ENCODE peak calls at places on chromosomes 12 and 14, in seven cellular contexts. U is activated effector memory CD4-positive, alpha-beta T cell treated with Interleukin-2 at 50 U/mL for 16 hours; T is NCI-H2081 treated with DMSO at 0.1 percent for 48 hours; W is nephron progenitor cell; X is SW 1271; F is NAMALWA; E is mesenchymal stem cell. J is an unnamed sample.

GRCh38 chr14:60647837-60648168 is 1.5 kb downstream of the SIX1 start:
- DNase-seq in U (no peak), T (no peak), W (no peak), X (no peak), F (no peak), E (no peak), J (no peak)

GRCh38 chr12:29634057-29634456 is 136.6 kb upstream of the OVCH1 start:
- DNase-seq in U (no peak), T (no peak), W (no peak), X (no peak), F (no peak), E (peak), J (no peak)

GRCh38 chr12:57109207-57110160 is 1.7 kb downstream of the STAT6 start:
- DNase-seq in U (no peak), T (no peak), W (no peak), X (no peak), F (no peak), E (no peak), J (no peak)

GRCh38 chr12:104448031-104448430 is 8.7 kb upstream of the CHST11 start:
- DNase-seq in U (no peak), T (no peak), W (no peak), X (no peak), F (no peak), E (no peak), J (no peak)

GRCh38 chr12:116534341-116535121 is 24.6 kb upstream of the MAP1LC3B2 start:
- DNase-seq in U (no peak), T (no peak), W (peak), X (no peak), F (peak), E (peak), J (no peak)

GRCh38 chr12:50505386-50505827 is 622 bp downstream of the DIP2B start:
- DNase-seq in U (no peak), T (no peak), W (no peak), X (no peak), F (no peak), E (no peak), J (no peak)

GRCh38 chr14:68397371-68397779 is 395.5 kb downstream of the ZFP36L1 start:
- DNase-seq in U (no peak), T (no peak), W (no peak), X (no peak), F (no peak), E (no peak), J (no peak)

GRCh38 chr14:94907626-94908261 is 137.8 kb upstream of the GSC start:
- DNase-seq in U (no peak), T (no peak), W (no peak), X (no peak), F (no peak), E (no peak), J (no peak)

GRCh38 chr12:50188280-50188781 is 21.2 kb upstream of the CERS5 start:
- DNase-seq in U (no peak), T (no peak), W (no peak), X (no peak), F (no peak), E (peak), J (no peak)

GRCh38 chr12:52696588-52696987 is 6.7 kb downstream of the KRT77 start:
- DNase-seq in U (no peak), T (no peak), W (no peak), X (no peak), F (no peak), E (no peak), J (no peak)

GRCh38 chr12:43336962-43337555 is 214.9 kb downstream of the ADAMTS20 start:
- DNase-seq in U (no peak), T (no peak), W (no peak), X (no peak), F (peak), E (peak), J (no peak)

GRCh38 chr14:58151701-58152568 is at the start of gene ARMH4:
- DNase-seq in U (peak), T (peak), W (peak), X (peak), F (peak), E (peak), J (peak)

GRCh38 chr14:97634786-97635185 is 837.6 kb downstream of the VRK1 start:
- DNase-seq in U (no peak), T (no peak), W (no peak), X (no peak), F (no peak), E (no peak), J (no peak)

GRCh38 chr14:56413721-56414120 is 165.9 kb upstream of the TMEM260 start:
- DNase-seq in U (no peak), T (no peak), W (no peak), X (no peak), F (no peak), E (no peak), J (no peak)

GRCh38 chr12:28611501-28611900 is 421.2 kb downstream of the CCDC91 start:
- DNase-seq in U (no peak), T (no peak), W (no peak), X (no peak), F (no peak), E (no peak), J (no peak)

GRCh38 chr12:99771659-99772058 is 124.1 kb downstream of the GARIN6 start:
- DNase-seq in U (no peak), T (no peak), W (no peak), X (no peak), F (no peak), E (no peak), J (no peak)

GRCh38 chr14:57709909-57710308 is 156.0 kb downstream of the SLC35F4 start:
- DNase-seq in U (no peak), T (no peak), W (no peak), X (no peak), F (no peak), E (no peak), J (no peak)

GRCh38 chr14:105220699-105221597 is 27.4 kb upstream of the BTBD6 start:
- DNase-seq in U (no peak), T (no peak), W (no peak), X (no peak), F (no peak), E (no peak), J (no peak)

GRCh38 chr14:75989134-75989533 is 3.6 kb downstream of the IFT43 start:
- DNase-seq in U (no peak), T (no peak), W (no peak), X (no peak), F (no peak), E (peak), J (no peak)

GRCh38 chr14:54637829-54638446 is 71.0 kb downstream of the SAMD4A start:
- DNase-seq in U (no peak), T (no peak), W (peak), X (no peak), F (no peak), E (peak), J (no peak)

GRCh38 chr12:10722502-10722904 is 620 bp downstream of the YBX3 start:
- DNase-seq in U (no peak), T (no peak), W (peak), X (no peak), F (peak), E (peak), J (peak)

GRCh38 chr14:21536395-21537087 is 10.4 kb upstream of the SALL2 start:
- DNase-seq in U (no peak), T (no peak), W (peak), X (no peak), F (no peak), E (no peak), J (no peak)

GRCh38 chr12:112480931-112481330 is 62.2 kb downstream of the PTPN11 start:
- DNase-seq in U (no peak), T (no peak), W (no peak), X (no peak), F (no peak), E (no peak), J (no peak)

GRCh38 chr12:132524405-132524804 is 34.5 kb downstream of the FBRSL1 start:
- DNase-seq in U (no peak), T (no peak), W (no peak), X (no peak), F (no peak), E (no peak), J (no peak)

J was measured in activated T-helper 2 cell treated with anti-CD3 and anti-CD28 coated beads, Interferon-gamma antibody, Interleukin-2, Interleukin-4, amounts not matched to agents 10 μg/mL and 5 μg/mL and 100 μg/mL, durations not matched to agents 14 hours and 24 hours and 36 hours.